ENCODE peak calls at places on chromosomes 2 and 18, in seven cellular contexts. H is NCI-H1694; E is activated effector memory CD4-positive, alpha-beta T cell treated with anti-CD3 and anti-CD28 coated beads, Interleukin-2, amount 50 U/mL, for 16 hours; R is cardiac muscle cell; T is CD4-positive, alpha-beta T cell; L is fibroblast of mammary gland; C is stimulated activated CD8-positive, alpha-beta memory T cell treated with anti-CD3 and anti-CD28 coated beads, Interleukin-2, amount 100 ng/mL, for 1 hour. S is an unnamed sample.

GRCh38 chr2:85802337-85803103 is 48.7 kb downstream of the ATOH8 start:
- DNase-seq in T (peak), C (no peak), L (peak), E (no peak), H (no peak), R (no peak), S (no peak)

GRCh38 chr2:106020821-106021316 is 173.2 kb downstream of the UXS1 start:
- DNase-seq in C (no peak), L (no peak), E (no peak), R (peak), T (no peak), H (peak), S (no peak)

GRCh38 chr2:69180227-69180626 is 167.2 kb downstream of the ANTXR1 start:
- DNase-seq in R (no peak), C (no peak), L (no peak), T (no peak), E (no peak), H (no peak), S (no peak)

GRCh38 chr2:234074751-234075520 is 24.4 kb downstream of the SPP2 start:
- DNase-seq in E (no peak), C (no peak), H (peak), T (no peak), L (peak), R (no peak), S (no peak)

GRCh38 chr2:104872034-104872865 is 18.3 kb downstream of the POU3F3 start:
- DNase-seq in L (no peak), R (no peak), C (no peak), E (no peak), T (no peak), H (no peak), S (no peak)

GRCh38 chr2:230905448-230906430 is 19.3 kb downstream of the GPR55 start:
- DNase-seq in L (peak), E (peak), R (peak), H (no peak), C (peak), T (peak), S (no peak)

GRCh38 chr2:112836695-112837117 is at the start of gene IL1B:
- DNase-seq in R (no peak), L (peak), H (no peak), E (no peak), C (no peak), T (no peak), S (no peak)

GRCh38 chr2:134764164-134764563 is 45.4 kb upstream of the TMEM163 start:
- DNase-seq in H (no peak), R (no peak), T (no peak), L (no peak), C (no peak), E (no peak), S (no peak)

GRCh38 chr2:215983581-215984351 is 29.6 kb downstream of the MREG start:
- DNase-seq in C (no peak), R (no peak), E (no peak), L (peak), H (no peak), T (no peak), S (no peak)

GRCh38 chr18:923144-923543 is 18.5 kb downstream of the ADCYAP1 start:
- DNase-seq in L (no peak), C (no peak), R (no peak), T (no peak), H (no peak), E (no peak), S (no peak)

GRCh38 chr2:59776726-59777008 is 776.8 kb downstream of the BCL11A start:
- DNase-seq in C (no peak), H (no peak), L (no peak), E (no peak), T (no peak), R (no peak), S (no peak)

GRCh38 chr2:172930871-172931255 is 144.8 kb upstream of the MAP3K20 start:
- DNase-seq in E (no peak), H (no peak), R (no peak), T (no peak), L (no peak), C (no peak), S (no peak)

S was measured in GM12892.